ENCODE peak calls at places on chromosome 20, in nine cellular contexts. C is breast epithelium, Y is K562, U is A549, T is body of pancreas, A is heart left ventricle, L is esophagus squamous epithelium, J is HepG2, W is tibial nerve. Z is an unnamed sample.
A peak's percentile ranks its signal among the peaks of the same experiment; 100 is the strongest.

GRCh38 chr20:3741846-3742458 is 9.5 kb downstream of the HSPA12B start:
- DNase-seq in A (no peak), Y (no peak), C (no peak), W (no peak), J (no peak), T (no peak), U (no peak), L (no peak), Z (no peak)

GRCh38 chr20:23100021-23100753 is 14.1 kb upstream of the CD93 start:
- DNase-seq in T (no peak), A (no peak), J (no peak), Y (no peak), W (no peak), U (no peak), L (no peak), C (no peak), Z (no peak)

GRCh38 chr20:48621256-48622078 is 206.3 kb downstream of the PREX1 start:
- DNase-seq in Y (peak; percentile 27), U (peak; percentile 66), T (no peak), J (no peak), W (no peak), A (no peak), L (no peak), C (no peak), Z (no peak)

GRCh38 chr20:46939031-46939430 is 44.4 kb downstream of the EYA2 start:
- DNase-seq in L (no peak), C (no peak), A (no peak), J (peak; percentile 32), W (no peak), Y (peak; percentile 48), T (no peak), U (peak; percentile 56), Z (no peak)

GRCh38 chr20:45318386-45318939 is 10.4 kb upstream of the MATN4 start:
- DNase-seq in W (no peak), A (no peak), J (no peak), U (no peak), C (no peak), L (no peak), Y (no peak), T (peak; percentile 38), Z (no peak)

GRCh38 chr20:32251470-32251869 is 26.0 kb upstream of the KIF3B start:
- DNase-seq in T (no peak), C (no peak), W (no peak), J (no peak), Y (no peak), L (no peak), U (no peak), A (no peak), Z (no peak)

GRCh38 chr20:46167080-46167479 is 49.0 kb downstream of the CD40 start:
- DNase-seq in W (no peak), U (no peak), T (no peak), Y (no peak), L (no peak), A (no peak), C (no peak), J (no peak), Z (no peak)

GRCh38 chr20:32189691-32190607 is 17.6 kb downstream of the PLAGL2 start:
- DNase-seq in Y (no peak), U (no peak), C (peak; percentile 70), L (no peak), T (peak; percentile 55), J (no peak), A (peak; percentile 48), W (peak; percentile 41), Z (peak; percentile 53)

GRCh38 chr20:23161968-23162696 is 76.0 kb upstream of the CD93 start:
- DNase-seq in A (peak; percentile 84), T (peak; percentile 73), C (peak; percentile 67), U (no peak), L (no peak), J (peak; percentile 73), Y (no peak), W (peak; percentile 90), Z (peak; percentile 73)

GRCh38 chr20:35021831-35022230 is 66.2 kb downstream of the MYH7B start:
- DNase-seq in A (no peak), W (no peak), C (no peak), U (no peak), J (no peak), T (no peak), Y (no peak), L (no peak), Z (no peak)

GRCh38 chr20:11186301-11187008 is 512.7 kb upstream of the JAG1 start:
- DNase-seq in W (no peak), C (no peak), A (no peak), L (no peak), J (no peak), U (no peak), T (no peak), Y (no peak), Z (no peak)

GRCh38 chr20:2108987-2109386 is 7.4 kb downstream of the STK35 start:
- DNase-seq in A (no peak), W (no peak), C (no peak), Y (no peak), U (peak; percentile 47), J (peak; percentile 33), L (no peak), T (no peak), Z (no peak)

GRCh38 chr20:38754924-38755323 is 6.7 kb downstream of the ACTR5 start:
- DNase-seq in W (no peak), C (no peak), Y (no peak), A (no peak), U (no peak), T (no peak), L (no peak), J (no peak), Z (no peak)

GRCh38 chr20:22404609-22405170 is 179.7 kb downstream of the FOXA2 start:
- DNase-seq in L (no peak), Y (no peak), U (no peak), T (no peak), J (no peak), C (no peak), A (no peak), W (no peak), Z (no peak)

GRCh38 chr20:1929460-1929859 is 34.3 kb downstream of the SIRPA start:
- DNase-seq in J (no peak), U (no peak), L (no peak), C (no peak), A (no peak), T (no peak), W (no peak), Y (no peak), Z (no peak)

GRCh38 chr20:24488800-24489175 is 19.4 kb downstream of the SYNDIG1 start:
- DNase-seq in T (no peak), L (no peak), W (no peak), Y (no peak), A (no peak), C (no peak), J (no peak), U (no peak), Z (no peak)

GRCh38 chr20:64065062-64065972 is 2.3 kb downstream of the TCEA2 start:
- DNase-seq in Y (no peak), C (no peak), J (no peak), U (no peak), W (no peak), T (no peak), L (no peak), A (no peak), Z (no peak)

GRCh38 chr20:64064145-64064698 is 1.2 kb downstream of the TCEA2 start:
- DNase-seq in J (no peak), A (no peak), L (no peak), T (peak; percentile 45), W (no peak), Y (no peak), C (no peak), U (peak; percentile 74), Z (peak; percentile 58)

GRCh38 chr20:64066984-64067605 is 4.1 kb downstream of the TCEA2 start:
- DNase-seq in A (no peak), Y (no peak), J (no peak), W (no peak), C (no peak), T (no peak), U (no peak), L (no peak), Z (no peak)

GRCh38 chr20:64067733-64068307 is 4.8 kb downstream of the TCEA2 start:
- DNase-seq in J (no peak), W (no peak), Y (no peak), L (no peak), U (no peak), A (no peak), C (no peak), T (no peak), Z (no peak)

GRCh38 chr20:64065973-64066341 is 3.0 kb downstream of the TCEA2 start:
- DNase-seq in U (no peak), Y (peak; percentile 75), C (no peak), A (no peak), J (no peak), W (no peak), L (no peak), T (no peak), Z (no peak)
- TF ChIP-seq POLR2A in U (no peak), Y (no peak), C (no peak), A (no peak), J (no peak), W (no peak), L (no peak), T (no peak), Z (no peak)

GRCh38 chr20:528923-529594 is 14.5 kb downstream of the CSNK2A1 start:
- DNase-seq in T (no peak), L (no peak), U (peak; percentile 58), J (no peak), A (no peak), C (no peak), W (no peak), Y (no peak), Z (no peak)
- H3K9me3 ChIP-seq in T (no peaks in the 10 kb centered on the region), L (no peaks in the 10 kb centered on the region), U (no peaks in the 10 kb centered on the region), J (peaks cover 11% of the 10 kb centered on the region), A (no peaks in the 10 kb centered on the region), C (peaks cover 10% of the 10 kb centered on the region), W (no peaks in the 10 kb centered on the region), Y (no peaks in the 10 kb centered on the region), Z (no peaks in the 10 kb centered on the region)

DNA sequence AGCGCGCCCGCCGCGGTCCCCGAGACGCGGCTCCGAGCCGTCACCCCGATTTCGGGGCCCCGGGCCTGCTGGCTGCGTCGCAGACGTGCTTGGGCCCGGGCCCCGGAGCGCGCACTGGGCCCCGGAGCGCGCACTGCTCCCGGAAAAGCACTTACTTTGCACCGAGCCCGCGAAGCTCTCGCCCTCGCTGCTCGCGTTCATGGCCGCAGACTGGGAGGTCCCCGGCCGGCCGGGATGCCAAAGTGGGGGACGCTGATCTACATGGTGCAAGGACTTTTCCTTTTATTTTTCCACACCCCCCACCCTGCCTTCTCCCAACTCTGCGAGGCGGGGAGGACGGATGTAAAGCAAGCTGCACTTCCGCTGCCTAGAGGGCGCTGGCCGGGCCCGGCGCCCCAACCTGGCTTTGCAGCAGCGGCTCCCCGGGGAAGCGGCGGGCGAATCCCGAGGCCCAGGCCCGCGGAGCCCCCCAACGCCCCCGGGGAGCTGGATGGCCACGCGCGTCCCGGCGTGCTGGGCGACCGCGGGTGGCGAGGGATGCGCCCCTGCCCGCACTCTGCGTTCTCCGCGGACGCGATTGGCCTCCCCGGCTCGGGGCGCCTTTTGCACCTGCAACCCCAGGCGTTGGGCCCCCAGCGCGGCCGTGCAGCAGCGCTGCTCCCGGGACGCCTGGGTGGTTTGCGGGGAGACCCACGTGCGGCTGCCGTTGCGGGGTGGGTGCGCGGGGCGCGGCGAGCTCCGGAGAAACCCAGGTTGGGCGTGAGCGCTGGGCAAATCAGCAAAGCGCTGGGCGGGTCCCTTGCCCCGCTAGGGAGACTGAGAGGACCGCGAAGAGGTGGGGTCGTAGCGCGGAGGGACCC is at the start of gene ZFP64:
- DNase-seq in C (peak; percentile 61), A (peak; percentile 82), Y (peak; percentile 86), T (peak; percentile 82), W (peak; percentile 59), J (peak; percentile 83), U (peak; percentile 81), L (no peak), Z (peak; percentile 65)
- TF ChIP-seq POLR2A in C (no peak), A (peak; percentile 21), Y (peak; percentile 69), T (peak; percentile 60), W (peak; percentile 53), J (peak; percentile 80), U (peak; percentile 61), L (no peak), Z (no peak)

GRCh38 chr20:50234288-50234687 is 43.7 kb downstream of the CEBPB start:
- DNase-seq in Y (no peak), T (no peak), U (no peak), J (no peak), A (no peak), L (no peak), W (no peak), C (no peak), Z (no peak)
- H3K9me3 ChIP-seq in Y (no peaks in the 10 kb centered on the region), T (no peaks in the 10 kb centered on the region), U (no peaks in the 10 kb centered on the region), J (no peaks in the 10 kb centered on the region), A (no peaks in the 10 kb centered on the region), L (no peaks in the 10 kb centered on the region), W (no peaks in the 10 kb centered on the region), C (no peaks in the 10 kb centered on the region), Z (no peaks in the 10 kb centered on the region)

Z was measured in ovary.